ENCODE peak calls at places on chromosome 7, in seven cellular contexts. V is activated effector memory CD4-positive, alpha-beta T cell treated with Interleukin-2 at 50 U/mL for 16 hours; M is activated CD8-positive, alpha-beta memory T cell treated with anti-CD3 and anti-CD28 coated beads, Interleukin-2, amount 50 U/mL, for 4 hours; I is psoas muscle; G is NCI-H2081 treated with DMSO at 0.1 percent for 48 hours; O is iris pigment epithelial cell; Z is H7. Y is an unnamed sample.

GRCh38 chr7:122261442-122261841 is 43.1 kb downstream of the FEZF1 start:
- DNase-seq in V (no peak), M (no peak), I (no peak), G (no peak), O (no peak), Z (no peak), Y (no peak)

GRCh38 chr7:83957333-83957732 is 237.3 kb downstream of the SEMA3A start:
- DNase-seq in V (no peak), M (no peak), I (no peak), G (no peak), O (peak; percentile 58), Z (no peak), Y (no peak)

GRCh38 chr7:96075510-96076349 is 246.2 kb downstream of the SLC25A13 start:
- DNase-seq in V (peak; percentile 20), M (peak; percentile 48), I (peak; percentile 53), G (peak; percentile 76), O (peak; percentile 54), Z (peak; percentile 85), Y (peak; percentile 89)

GRCh38 chr7:70579397-70580097 is 552.4 kb upstream of the GALNT17 start:
- DNase-seq in V (no peak), M (no peak), I (no peak), G (no peak), O (no peak), Z (no peak), Y (no peak)

GRCh38 chr7:91324663-91325062 is 60.4 kb downstream of the FZD1 start:
- DNase-seq in V (no peak), M (no peak), I (no peak), G (no peak), O (no peak), Z (no peak), Y (no peak)

GRCh38 chr7:72335561-72336381 is 76.4 kb downstream of the CALN1 start:
- DNase-seq in V (no peak), M (no peak), I (no peak), G (no peak), O (no peak), Z (peak; percentile 83), Y (no peak)

GRCh38 chr7:9939171-9939570 is 1034.5 kb upstream of the PHF14 start:
- DNase-seq in V (no peak), M (no peak), I (no peak), G (no peak), O (no peak), Z (no peak), Y (no peak)

GRCh38 chr7:99499713-99500636 is at the start of gene ZNF394:
- DNase-seq in V (peak; percentile 84), M (peak; percentile 88), I (peak; percentile 93), G (peak; percentile 49), O (peak; percentile 93), Z (peak; percentile 96), Y (peak; percentile 90)

GRCh38 chr7:131302876-131303707 is 24.6 kb upstream of the MKLN1 start:
- DNase-seq in V (peak; percentile 14), M (peak; percentile 32), I (no peak), G (no peak), O (peak; percentile 40), Z (peak; percentile 68), Y (no peak)

GRCh38 chr7:55565693-55566092 is 6.6 kb downstream of the VOPP1 start:
- DNase-seq in V (no peak), M (no peak), I (no peak), G (no peak), O (no peak), Z (no peak), Y (no peak)

GRCh38 chr7:23246540-23246939 is at the start of gene GPNMB:
- DNase-seq in V (no peak), M (no peak), I (peak; percentile 33), G (no peak), O (peak; percentile 90), Z (no peak), Y (peak; percentile 91)